ENCODE peak calls at places on chromosomes 12 and 14, in seven cellular contexts. A, Q, O, T, X, V and F are unnamed samples.

GRCh38 chr14:83197271-83197670 is 1663.6 kb upstream of the SEL1L start:
- DNase-seq in A (no peak), O (no peak), Q (no peak), V (no peak), T (no peak), X (no peak), F (no peak)

GRCh38 chr14:31357279-31357678 is 63.1 kb downstream of the HEATR5A start:
- DNase-seq in O (no peak), V (no peak), A (no peak), Q (no peak), T (no peak), X (no peak), F (no peak)

GRCh38 chr12:76549131-76549530 is 10.4 kb downstream of the OSBPL8 start:
- DNase-seq in X (no peak), Q (no peak), T (no peak), A (no peak), V (no peak), O (no peak), F (no peak)

GRCh38 chr14:71244341-71244740 is 337.1 kb downstream of the PCNX1 start:
- DNase-seq in Q (no peak), X (no peak), T (no peak), A (no peak), V (no peak), O (peak), F (no peak)

GRCh38 chr12:32448581-32448980 is 49.2 kb downstream of the FGD4 start:
- DNase-seq in A (no peak), V (no peak), Q (no peak), T (no peak), O (no peak), X (no peak), F (no peak)

GRCh38 chr12:74021937-74022336 is 515.7 kb upstream of the ATXN7L3B start:
- DNase-seq in A (peak), O (no peak), V (peak), Q (no peak), T (peak), X (peak), F (peak)

GRCh38 chr12:120007272-120007671 is 18.2 kb downstream of the BICDL1 start:
- DNase-seq in A (no peak), X (no peak), T (no peak), O (no peak), V (peak), Q (peak), F (no peak)

GRCh38 chr12:74626397-74626796 is 88.8 kb downstream of the ATXN7L3B start:
- DNase-seq in Q (no peak), X (no peak), O (no peak), V (no peak), A (no peak), T (no peak), F (no peak)

GRCh38 chr12:118850244-118850825 is 131.0 kb upstream of the SRRM4 start:
- DNase-seq in V (peak), Q (no peak), O (no peak), T (no peak), X (no peak), A (peak), F (peak)

GRCh38 chr12:70048521-70049245 is 194.6 kb upstream of the CNOT2 start:
- DNase-seq in O (no peak), X (no peak), V (no peak), Q (no peak), A (no peak), T (no peak), F (no peak)

GRCh38 chr14:98514016-98514415 is 758.0 kb downstream of the BCL11B start:
- DNase-seq in O (no peak), X (no peak), T (no peak), A (no peak), V (no peak), Q (no peak), F (no peak)

GRCh38 chr12:124094188-124094587 is 121.2 kb downstream of the ZNF664 start:
- DNase-seq in T (peak), V (no peak), O (no peak), X (no peak), Q (no peak), A (no peak), F (no peak)

GRCh38 chr14:81315344-81315743 is 84.8 kb downstream of the STON2 start:
- DNase-seq in V (peak), O (no peak), X (no peak), T (no peak), A (no peak), Q (no peak), F (no peak)

GRCh38 chr14:86665975-86666374 is 1136.0 kb downstream of the FLRT2 start:
- DNase-seq in O (no peak), Q (no peak), X (no peak), T (no peak), V (no peak), A (no peak), F (no peak)

GRCh38 chr12:4975574-4975973 is 65.9 kb downstream of the KCNA1 start:
- DNase-seq in V (peak), A (peak), O (peak), Q (no peak), T (peak), X (no peak), F (no peak)